ENCODE peak calls at places on chromosomes 6 and 20, in eight cellular contexts. Y is adipocyte; S is psoas muscle; A is IMR-90; U is left ventricle myocardium inferior; R is hepatocyte; D is transverse colon; Q is CD4-positive, alpha-beta memory T cell. X is an unnamed sample.

GRCh38 chr6:474454-475185 is 83.1 kb downstream of the IRF4 start:
- DNase-seq in Y (no peak), S (no peak), A (no peak), U (no peak), R (no peak), D (peak; percentile 62), Q (peak; percentile 68), X (peak; percentile 93)

GRCh38 chr6:81486234-81486633 is 266.2 kb downstream of the TENT5A start:
- DNase-seq in Y (no peak), S (no peak), A (no peak), U (no peak), R (no peak), D (no peak), Q (no peak), X (no peak)

GRCh38 chr6:11251553-11252358 is 19.3 kb upstream of the NEDD9 start:
- DNase-seq in Y (peak; percentile 64), S (peak; percentile 33), A (peak; percentile 64), U (peak; percentile 45), R (peak; percentile 35), D (peak; percentile 44), Q (no peak), X (no peak)

GRCh38 chr6:95576621-95577316 is 566 bp upstream of the MANEA start:
- DNase-seq in Y (peak; percentile 40), S (no peak), A (peak; percentile 6), U (no peak), R (no peak), D (no peak), Q (peak; percentile 29), X (no peak)

GRCh38 chr6:33820243-33820642 is 16.4 kb upstream of the MLN start:
- DNase-seq in Y (no peak), S (no peak), A (no peak), U (no peak), R (no peak), D (no peak), Q (no peak), X (no peak)

GRCh38 chr6:71537717-71538116 is 249.1 kb downstream of the OGFRL1 start:
- DNase-seq in Y (peak; percentile 60), S (no peak), A (peak; percentile 65), U (no peak), R (no peak), D (no peak), Q (no peak), X (no peak)

GRCh38 chr20:49888341-49889244 is 26.7 kb downstream of the SPATA2 start:
- DNase-seq in Y (peak; percentile 83), S (no peak), A (peak; percentile 56), U (no peak), R (peak; percentile 72), D (peak; percentile 60), Q (peak; percentile 42), X (peak; percentile 69)

GRCh38 chr6:25601797-25602679 is 50.0 kb upstream of the SCGN start:
- DNase-seq in Y (peak; percentile 89), S (no peak), A (peak; percentile 67), U (no peak), R (peak; percentile 72), D (no peak), Q (peak; percentile 40), X (no peak)

GRCh38 chr20:63223121-63223825 is 7.3 kb upstream of the YTHDF1 start:
- DNase-seq in Y (peak; percentile 76), S (no peak), A (peak; percentile 30), U (no peak), R (peak; percentile 72), D (peak; percentile 36), Q (peak; percentile 23), X (no peak)

DNA sequence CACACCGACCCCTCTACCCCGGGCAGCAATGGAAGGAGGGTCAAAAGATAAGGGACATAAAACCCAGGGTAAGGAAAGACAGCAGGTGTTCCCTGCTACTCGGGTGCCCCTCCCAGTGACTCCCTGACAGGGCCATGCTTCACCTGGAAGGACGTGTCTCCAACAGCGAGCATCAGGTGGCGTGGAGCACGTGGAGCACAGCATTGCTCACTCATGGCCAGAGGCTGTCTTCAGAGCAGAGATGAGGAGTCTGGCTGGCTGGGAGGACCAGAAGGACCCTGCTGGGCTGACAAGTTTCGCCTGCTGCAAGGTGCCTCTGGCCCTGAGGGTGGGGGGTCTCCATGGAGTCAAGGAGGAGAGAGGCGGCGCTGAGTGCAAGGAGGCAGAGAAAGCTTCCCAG is 15.3 kb upstream of the CDH22 start:
- DNase-seq in Y (no peak), S (no peak), A (no peak), U (no peak), R (no peak), D (no peak), Q (no peak), X (no peak)
- H3K27me3 ChIP-seq in Y (peaks cover 75% of the 10 kb centered on the region), S (no peaks in the 10 kb centered on the region), A (peaks cover 54% of the 10 kb centered on the region), U (peaks cover 98% of the 10 kb centered on the region), R (peaks cover 20% of the 10 kb centered on the region), D (peaks cover 60% of the 10 kb centered on the region), Q (no peaks in the 10 kb centered on the region), X (no peaks in the 10 kb centered on the region)

GRCh38 chr6:42925248-42925857 is 3.9 kb upstream of the CNPY3 start:
- DNase-seq in Y (no peak), S (no peak), A (no peak), U (no peak), R (no peak), D (no peak), Q (no peak), X (no peak)
- H3K4me1 ChIP-seq in Y (peaks cover 31% of the 10 kb centered on the region), S (peaks cover 8% of the 10 kb centered on the region), A (peaks cover 2% of the 10 kb centered on the region), U (peaks cover 18% of the 10 kb centered on the region), R (peaks cover 5% of the 10 kb centered on the region), D (peaks cover 15% of the 10 kb centered on the region), Q (peaks cover 12% of the 10 kb centered on the region), X (peaks cover 2% of the 10 kb centered on the region)

GRCh38 chr20:45465492-45466266 is 3.9 kb upstream of the WFDC2 start:
- DNase-seq in Y (no peak), S (no peak), A (no peak), U (no peak), R (no peak), D (peak; percentile 27), Q (no peak), X (no peak)

GRCh38 chr20:45469336-45470261 is at the start of gene WFDC2:
- DNase-seq in Y (no peak), S (peak; percentile 30), A (no peak), U (no peak), R (peak; percentile 60), D (peak; percentile 38), Q (no peak), X (no peak)

GRCh38 chr20:45467861-45468260 is 1.7 kb upstream of the WFDC2 start:
- DNase-seq in Y (no peak), S (no peak), A (no peak), U (no peak), R (no peak), D (peak; percentile 21), Q (no peak), X (no peak)

GRCh38 chr20:45470262-45470931 is 844 bp downstream of the WFDC2 start:
- DNase-seq in Y (peak; percentile 43), S (peak; percentile 23), A (no peak), U (no peak), R (peak; percentile 65), D (peak; percentile 68), Q (no peak), X (no peak)

DNA sequence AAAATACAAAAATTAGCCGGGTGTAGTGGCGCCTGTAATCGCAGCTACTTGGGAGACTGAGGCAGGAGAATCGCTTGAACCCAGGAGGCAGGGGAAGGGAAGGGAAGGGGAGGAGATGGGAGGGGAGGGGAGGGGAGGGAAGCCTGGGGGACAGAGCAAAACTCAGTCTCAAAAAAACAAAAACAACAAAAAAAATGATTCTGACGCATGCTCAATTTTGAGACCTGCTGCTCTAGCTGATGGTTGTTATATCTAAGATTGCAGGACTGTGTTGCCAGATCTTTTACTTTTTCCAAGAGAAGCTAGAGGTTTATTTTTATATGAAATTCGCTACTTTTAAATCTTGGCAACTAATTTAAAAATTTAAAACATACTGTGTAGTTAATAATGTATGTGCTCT is 2.4 kb upstream of the WFDC2 start:
- DNase-seq in Y (no peak), S (no peak), A (no peak), U (no peak), R (no peak), D (no peak), Q (no peak), X (no peak)
- H3K27me3 ChIP-seq in Y (peaks cover 84% of the 10 kb centered on the region), S (peaks cover 3% of the 10 kb centered on the region), A (peaks cover 53% of the 10 kb centered on the region), U (peaks cover 100% of the 10 kb centered on the region), R (peaks cover 2% of the 10 kb centered on the region), D (peaks cover 18% of the 10 kb centered on the region), Q (peaks cover 31% of the 10 kb centered on the region), X (no peaks in the 10 kb centered on the region)

DNA sequence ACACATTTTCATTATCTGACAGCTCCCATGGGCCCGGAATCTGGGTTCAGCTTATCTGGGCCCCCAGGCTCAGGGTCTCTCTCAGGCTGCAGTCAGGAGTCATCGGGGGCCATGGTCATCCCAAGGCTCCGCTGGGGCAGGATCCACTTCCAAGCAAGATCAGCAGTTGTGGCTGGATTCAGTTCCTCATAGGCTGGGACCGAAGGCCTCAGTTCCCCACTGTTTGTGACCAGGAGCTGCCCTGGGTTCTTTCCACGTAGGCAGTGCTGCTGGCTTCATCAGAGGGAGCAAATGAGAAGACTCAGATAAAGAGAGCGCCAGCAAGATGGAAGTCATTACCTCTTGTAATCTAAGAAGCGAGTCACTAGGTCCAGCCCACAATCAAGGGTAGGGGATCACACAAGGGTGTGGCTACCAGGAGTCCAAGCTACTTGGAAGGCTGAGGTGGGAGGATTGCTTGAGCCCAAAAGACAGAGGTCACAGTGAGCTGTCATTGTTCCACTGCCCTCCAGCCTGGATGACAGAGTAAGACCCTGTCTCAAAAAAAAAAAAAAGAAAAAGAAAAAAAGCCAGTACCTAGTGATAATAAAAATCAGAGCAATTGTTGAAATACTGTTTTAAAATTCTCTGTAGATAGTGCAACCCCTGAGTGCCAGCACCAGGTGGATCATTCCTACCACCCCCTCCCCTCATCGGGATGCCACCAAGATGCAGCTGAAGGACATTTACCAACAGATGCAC is 162.7 kb downstream of the NFATC2 start:
- DNase-seq in Y (no peak), S (no peak), A (no peak), U (no peak), R (no peak), D (no peak), Q (no peak), X (no peak)
- H3K4me1 ChIP-seq in Y (no peaks in the 10 kb centered on the region), S (peaks cover 10% of the 10 kb centered on the region), A (peaks cover 7% of the 10 kb centered on the region), U (peaks cover 7% of the 10 kb centered on the region), R (no peaks in the 10 kb centered on the region), D (peaks cover 12% of the 10 kb centered on the region), Q (no peaks in the 10 kb centered on the region), X (no peaks in the 10 kb centered on the region)

GRCh38 chr6:30234361-30234760 is 21.2 kb upstream of the TRIM26 start:
- DNase-seq in Y (peak; percentile 74), S (no peak), A (peak; percentile 8), U (no peak), R (no peak), D (no peak), Q (no peak), X (no peak)

GRCh38 chr6:30227242-30227722 is 14.1 kb upstream of the TRIM26 start:
- DNase-seq in Y (no peak), S (no peak), A (no peak), U (no peak), R (no peak), D (no peak), Q (no peak), X (no peak)

GRCh38 chr6:30227763-30228487 is 14.7 kb upstream of the TRIM26 start:
- DNase-seq in Y (no peak), S (no peak), A (no peak), U (no peak), R (no peak), D (no peak), Q (no peak), X (no peak)

DNA sequence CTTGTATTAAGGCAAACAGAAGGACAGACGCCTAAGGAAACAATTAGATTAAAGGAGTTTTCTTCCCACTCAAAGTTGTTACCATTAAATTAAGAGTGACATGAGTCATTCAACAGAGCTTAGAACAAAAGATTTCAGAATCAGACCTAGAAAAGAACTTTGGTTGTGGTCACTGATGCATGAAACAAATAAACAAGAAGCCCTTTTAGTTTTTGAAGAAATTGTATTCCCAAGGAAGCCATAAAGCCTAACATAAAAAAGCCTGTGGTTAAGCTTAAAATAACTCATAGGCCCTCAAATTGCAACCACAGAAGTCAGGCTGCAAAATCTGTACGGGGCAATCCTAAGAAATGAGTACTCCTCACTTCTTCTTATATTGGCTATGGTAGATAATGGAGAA is 17.9 kb upstream of the TRIM26 start:
- DNase-seq in Y (no peak), S (no peak), A (no peak), U (no peak), R (no peak), D (no peak), Q (no peak), X (no peak)
- H3K27me3 ChIP-seq in Y (peaks cover 16% of the 10 kb centered on the region), S (no peaks in the 10 kb centered on the region), A (peaks cover 6% of the 10 kb centered on the region), U (peaks cover 4% of the 10 kb centered on the region), R (peaks cover 10% of the 10 kb centered on the region), D (peaks cover 6% of the 10 kb centered on the region), Q (no peaks in the 10 kb centered on the region), X (no peaks in the 10 kb centered on the region)